ENCODE peak calls at places on chromosomes 1 and 21, in five cellular contexts. T, X, B, W and R are unnamed samples.

GRCh38 chr1:168227620-168228019 is 1.8 kb downstream of the SFT2D2 start:
- DNase-seq in T (no peak), X (no peak), B (no peak), W (no peak), R (no peak)

GRCh38 chr1:183241446-183241845 is 55.4 kb downstream of the LAMC2 start:
- DNase-seq in T (no peak), X (no peak), B (no peak), W (no peak), R (no peak)

GRCh38 chr1:98086796-98087195 is 166.0 kb upstream of the DPYD start:
- DNase-seq in T (no peak), X (no peak), B (no peak), W (no peak), R (no peak)

GRCh38 chr1:22712502-22713271 is 2.0 kb downstream of the EPHB2 start:
- DNase-seq in T (peak), X (no peak), B (no peak), W (no peak), R (no peak)

GRCh38 chr1:10378071-10378841 is 20.6 kb upstream of the PGD start:
- DNase-seq in T (no peak), X (no peak), B (no peak), W (no peak), R (no peak)

GRCh38 chr1:204080163-204080903 is 7.4 kb downstream of the SOX13 start:
- DNase-seq in T (no peak), X (no peak), B (no peak), W (no peak), R (no peak)

GRCh38 chr1:33055210-33055991 is 18.7 kb upstream of the AK2 start:
- DNase-seq in T (peak), X (no peak), B (no peak), W (peak), R (no peak)

GRCh38 chr1:160850541-160850940 is 12.1 kb downstream of the CD244 start:
- DNase-seq in T (no peak), X (no peak), B (no peak), W (no peak), R (no peak)

GRCh38 chr1:149936992-149937705 is 470 bp upstream of the MTMR11 start:
- DNase-seq in T (no peak), X (no peak), B (no peak), W (no peak), R (no peak)

GRCh38 chr21:21200939-21201610 is 202.9 kb downstream of the NCAM2 start:
- DNase-seq in T (no peak), X (no peak), B (no peak), W (no peak), R (no peak)

GRCh38 chr21:32423320-32423719 is 10.8 kb downstream of the EVA1C start:
- DNase-seq in T (no peak), X (no peak), B (no peak), W (no peak), R (no peak)

GRCh38 chr1:44281987-44282703 is 68.9 kb downstream of the DMAP1 start:
- DNase-seq in T (no peak), X (no peak), B (no peak), W (no peak), R (no peak)

GRCh38 chr1:53344921-53345838 is 17.3 kb upstream of the LRP8 start:
- DNase-seq in T (no peak), X (no peak), B (peak), W (no peak), R (peak)

GRCh38 chr1:10734900-10735602 is 61.4 kb downstream of the CASZ1 start:
- DNase-seq in T (no peak), X (no peak), B (no peak), W (no peak), R (no peak)

GRCh38 chr21:36551731-36552457 is 72.0 kb upstream of the CLDN14 start:
- DNase-seq in T (no peak), X (no peak), B (no peak), W (no peak), R (no peak)

GRCh38 chr1:101379939-101380338 is 143.1 kb downstream of the S1PR1 start:
- DNase-seq in T (no peak), X (no peak), B (no peak), W (no peak), R (no peak)

GRCh38 chr1:116826818-116827606 is 72.8 kb downstream of the CD2 start:
- DNase-seq in T (peak), X (peak), B (no peak), W (peak), R (peak)